ENCODE peak calls at places on chromosomes 4 and X, in six cellular contexts. T is activated CD4-positive, alpha-beta T cell treated with anti-CD3 and anti-CD28 coated beads, Interleukin-2, amount 50 U/mL, for 24 hours; R is caudate nucleus; Z is activated T-cell treated with anti-CD3 and anti-CD28 coated beads, Interleukin-2, amount 50 U/mL, for 1 hour; N is NCI-H1436; E is activated CD8-positive, alpha-beta memory T cell treated with anti-CD3 and anti-CD28 coated beads for 1 hour. B is an unnamed sample.

GRCh38 chrX:130378008-130378669 is 7.3 kb downstream of the GPR119 start:
- DNase-seq in T (no peak), N (peak; percentile 32), Z (no peak), R (no peak), E (no peak), B (no peak)

GRCh38 chr4:74675673-74676279 is 118.5 kb downstream of the BTC start:
- DNase-seq in T (peak; percentile 2), Z (no peak), E (no peak), R (no peak), N (peak; percentile 14), B (no peak)

GRCh38 chr4:78659264-78659663 is 107.7 kb downstream of the ANXA3 start:
- DNase-seq in Z (no peak), E (no peak), N (no peak), T (no peak), R (no peak), B (no peak)

GRCh38 chr4:51895816-51896408 is 53.0 kb downstream of the DCUN1D4 start:
- DNase-seq in R (no peak), T (peak; percentile 47), Z (peak; percentile 28), N (peak; percentile 49), E (peak; percentile 3), B (peak; percentile 20)

GRCh38 chr4:41933997-41934812 is 1.0 kb upstream of the TMEM33 start:
- DNase-seq in E (no peak), R (no peak), T (no peak), N (peak; percentile 57), Z (no peak), B (no peak)

GRCh38 chr4:184889683-184890082 is 63.9 kb upstream of the ACSL1 start:
- DNase-seq in Z (no peak), E (no peak), T (no peak), N (no peak), R (no peak), B (no peak)

GRCh38 chr4:26269038-26269437 is 51.8 kb upstream of the RBPJ start:
- DNase-seq in N (no peak), E (no peak), R (no peak), T (no peak), Z (no peak), B (no peak)

GRCh38 chr4:71595576-71596108 is 188.2 kb downstream of the GC start:
- DNase-seq in R (no peak), T (no peak), Z (no peak), E (no peak), N (no peak), B (no peak)

GRCh38 chrX:150690126-150690525 is 3.1 kb upstream of the MTMR1 start:
- DNase-seq in R (no peak), T (no peak), N (no peak), Z (no peak), E (no peak), B (no peak)

GRCh38 chr4:10949039-10949728 is 264.6 kb upstream of the CLNK start:
- DNase-seq in N (no peak), Z (no peak), T (no peak), R (no peak), E (no peak), B (no peak)